ENCODE peak calls at places on chromosomes 3 and 15, in ten cellular contexts. F is vagina, I is suprapubic skin, A is upper lobe of left lung, G is SK-N-SH, H is endothelial cell of umbilical vein, K is H1, P is K562, C is Panc1, Q is transverse colon. J is an unnamed sample. For H3K9me3, the result is how much of the 10 kb centered on the place peaks cover.

GRCh38 chr15:78868366-78868765 is 4.3 kb upstream of the MORF4L1 start:
- DNase-seq in F (no peak), I (no peak), A (no peak), G (no peak), H (no peak), K (no peak), P (no peak), C (no peak), Q (no peak), J (no peak)

GRCh38 chr15:31267161-31268107 is 59.2 kb upstream of the KLF13 start:
- DNase-seq in F (peak), I (peak), A (no peak), G (no peak), H (no peak), K (peak), P (no peak), C (no peak), Q (peak), J (peak)

GRCh38 chr15:66515901-66516322 is 10.8 kb downstream of the ZWILCH start:
- DNase-seq in F (no peak), I (no peak), A (no peak), G (no peak), H (peak), K (no peak), P (no peak), C (no peak), Q (no peak), J (no peak)

GRCh38 chr15:23411841-23412240 is 35.2 kb downstream of the GOLGA6L2 start:
- DNase-seq in F (no peak), I (no peak), A (no peak), G (no peak), H (no peak), K (no peak), P (no peak), C (no peak), Q (no peak), J (no peak)

GRCh38 chr15:70319466-70319865 is 221.7 kb upstream of the TLE3 start:
- DNase-seq in F (no peak), I (no peak), A (no peak), G (no peak), H (no peak), K (no peak), P (no peak), C (no peak), Q (no peak), J (no peak)

GRCh38 chr15:89034305-89034704 is 54.0 kb upstream of the ABHD2 start:
- DNase-seq in F (no peak), I (no peak), A (no peak), G (no peak), H (peak), K (no peak), P (peak), C (no peak), Q (no peak), J (no peak)

GRCh38 chr15:61921093-61921492 is 139.2 kb downstream of the VPS13C start:
- DNase-seq in F (no peak), I (no peak), A (no peak), G (no peak), H (no peak), K (no peak), P (no peak), C (no peak), Q (no peak), J (no peak)

GRCh38 chr15:58369261-58369699 is 62.5 kb upstream of the LIPC start:
- DNase-seq in F (peak), I (no peak), A (no peak), G (no peak), H (no peak), K (no peak), P (no peak), C (no peak), Q (no peak), J (no peak)

GRCh38 chr15:83174891-83175290 is 32.7 kb downstream of the HDGFL3 start:
- DNase-seq in F (no peak), I (no peak), A (no peak), G (no peak), H (no peak), K (no peak), P (no peak), C (no peak), Q (no peak), J (no peak)

GRCh38 chr3:171851685-171852084 is 8.5 kb downstream of the TMEM212 start:
- DNase-seq in F (no peak), I (no peak), A (no peak), G (no peak), H (peak), K (no peak), P (peak), C (no peak), Q (no peak), J (no peak)

GRCh38 chr15:29433050-29433318 is 163.4 kb upstream of the NSMCE3 start:
- DNase-seq in F (no peak), I (no peak), A (no peak), G (no peak), H (no peak), K (no peak), P (no peak), C (no peak), Q (no peak), J (no peak)

GRCh38 chr3:129410971-129411370 is 17.5 kb downstream of the EFCAB12 start:
- DNase-seq in F (no peak), I (no peak), A (no peak), G (no peak), H (no peak), K (no peak), P (no peak), C (no peak), Q (no peak), J (no peak)

GRCh38 chr3:172213168-172213567 is 173.8 kb downstream of the FNDC3B start:
- DNase-seq in F (no peak), I (no peak), A (no peak), G (no peak), H (no peak), K (no peak), P (peak), C (no peak), Q (no peak), J (no peak)

GRCh38 chr3:148971819-148972218 is 19.5 kb upstream of the GYG1 start:
- DNase-seq in F (no peak), I (no peak), A (no peak), G (no peak), H (peak), K (no peak), P (no peak), C (no peak), Q (no peak), J (no peak)

GRCh38 chr3:116201032-116201690 is 244.1 kb downstream of the LSAMP start:
- DNase-seq in F (no peak), I (no peak), A (no peak), G (no peak), H (no peak), K (no peak), P (no peak), C (no peak), Q (no peak), J (no peak)

GRCh38 chr3:192010490-192010889 is 549.5 kb downstream of the PYDC2 start:
- DNase-seq in F (no peak), I (no peak), A (no peak), G (no peak), H (no peak), K (no peak), P (no peak), C (no peak), Q (no peak), J (no peak)

GRCh38 chr3:123081718-123082369 is 15.0 kb downstream of the PDIA5 start:
- DNase-seq in F (no peak), I (no peak), A (no peak), G (peak), H (peak), K (no peak), P (peak), C (no peak), Q (no peak), J (no peak)

GRCh38 chr3:123330441-123330991 is 118.4 kb downstream of the ADCY5 start:
- DNase-seq in F (no peak), I (no peak), A (no peak), G (no peak), H (no peak), K (no peak), P (no peak), C (no peak), Q (peak), J (peak)

GRCh38 chr15:39752991-39753390 is 29.6 kb downstream of the FSIP1 start:
- DNase-seq in F (no peak), I (no peak), A (no peak), G (no peak), H (no peak), K (no peak), P (no peak), C (no peak), Q (no peak), J (no peak)

GRCh38 chr15:42608110-42608531 is 32.7 kb downstream of the STARD9 start:
- DNase-seq in F (no peak), I (no peak), A (no peak), G (no peak), H (peak), K (no peak), P (peak), C (no peak), Q (peak), J (peak)

GRCh38 chr3:4776399-4776979 is 202.7 kb upstream of the BHLHE40 start:
- DNase-seq in F (no peak), I (no peak), A (no peak), G (no peak), H (no peak), K (no peak), P (no peak), C (no peak), Q (no peak), J (no peak)

GRCh38 chr3:171021377-171021776 is 5.1 kb downstream of the SLC2A2 start:
- DNase-seq in F (no peak), I (no peak), A (no peak), G (no peak), H (no peak), K (no peak), P (no peak), C (no peak), Q (no peak), J (no peak)

GRCh38 chr3:158097571-158098553 is 8.4 kb downstream of the SHOX2 start:
- DNase-seq in F (no peak), I (no peak), A (peak), G (no peak), H (peak), K (peak), P (no peak), C (no peak), Q (peak), J (peak)

GRCh38 chr15:63157891-63158431 is 684 bp upstream of the RPS27L start:
- DNase-seq in F (no peak), I (peak), A (no peak), G (peak), H (peak), K (peak), P (peak), C (no peak), Q (peak), J (no peak)

GRCh38 chr3:10933958-10934481 is 58.5 kb upstream of the SLC6A1 start:
- DNase-seq in F (no peak), I (no peak), A (no peak), G (no peak), H (no peak), K (no peak), P (no peak), C (no peak), Q (no peak), J (peak)

GRCh38 chr3:77931272-77932009 is 891.5 kb downstream of the ROBO2 start:
- DNase-seq in F (no peak), I (no peak), A (no peak), G (peak), H (no peak), K (no peak), P (no peak), C (no peak), Q (no peak), J (no peak)

GRCh38 chr3:124266517-124266916 is 274.6 kb upstream of the ROPN1 start:
- DNase-seq in F (peak), I (no peak), A (no peak), G (peak), H (peak), K (no peak), P (no peak), C (no peak), Q (no peak), J (no peak)

GRCh38 chr3:42351221-42351620 is 59.2 kb downstream of the LYZL4 start:
- DNase-seq in F (no peak), I (no peak), A (no peak), G (no peak), H (no peak), K (no peak), P (no peak), C (no peak), Q (no peak), J (no peak)

GRCh38 chr15:50353251-50353998 is 1.6 kb downstream of the GABPB1 start:
- DNase-seq in F (no peak), I (no peak), A (no peak), G (no peak), H (peak), K (no peak), P (no peak), C (no peak), Q (no peak), J (no peak)

GRCh38 chr15:68372291-68372811 is 59.6 kb downstream of the ITGA11 start:
- DNase-seq in F (peak), I (peak), A (peak), G (peak), H (peak), K (peak), P (peak), C (no peak), Q (no peak), J (no peak)

GRCh38 chr15:57218826-57219576 is 157.3 kb upstream of the CGNL1 start:
- DNase-seq in F (no peak), I (no peak), A (no peak), G (peak), H (peak), K (no peak), P (peak), C (no peak), Q (no peak), J (no peak)

GRCh38 chr3:185818267-185818875 is 6.5 kb downstream of the IGF2BP2 start:
- DNase-seq in F (no peak), I (no peak), A (no peak), G (no peak), H (no peak), K (no peak), P (no peak), C (no peak), Q (no peak), J (no peak)

GRCh38 chr3:15542641-15543040 is 21.1 kb upstream of the COLQ start:
- DNase-seq in F (no peak), I (no peak), A (no peak), G (no peak), H (peak), K (no peak), P (no peak), C (no peak), Q (no peak), J (no peak)

GRCh38 chr15:101391981-101392566 is 97.0 kb upstream of the SNRPA1 start:
- DNase-seq in F (no peak), I (peak), A (no peak), G (no peak), H (no peak), K (no peak), P (no peak), C (no peak), Q (no peak), J (no peak)

GRCh38 chr3:64086479-64086878 is 63.2 kb upstream of the PSMD6 start:
- DNase-seq in F (no peak), I (no peak), A (no peak), G (no peak), H (no peak), K (no peak), P (no peak), C (no peak), Q (no peak), J (no peak)

GRCh38 chr3:9339750-9340449 is 23.0 kb upstream of the THUMPD3 start:
- DNase-seq in F (no peak), I (no peak), A (no peak), G (no peak), H (no peak), K (no peak), P (no peak), C (no peak), Q (no peak), J (no peak)

GRCh38 chr3:195876297-195877031 is 31.9 kb downstream of the TNK2 start:
- DNase-seq in F (no peak), I (no peak), A (peak), G (no peak), H (no peak), K (no peak), P (peak), C (no peak), Q (peak), J (no peak)

GRCh38 chr3:122299872-122300460 is 25.1 kb upstream of the CSTA start:
- DNase-seq in F (no peak), I (no peak), A (no peak), G (peak), H (peak), K (peak), P (peak), C (peak), Q (no peak), J (no peak)

GRCh38 chr15:90419738-90420487 is 31.9 kb downstream of the IQGAP1 start:
- DNase-seq in F (no peak), I (no peak), A (no peak), G (no peak), H (peak), K (no peak), P (no peak), C (no peak), Q (no peak), J (no peak)

DNA sequence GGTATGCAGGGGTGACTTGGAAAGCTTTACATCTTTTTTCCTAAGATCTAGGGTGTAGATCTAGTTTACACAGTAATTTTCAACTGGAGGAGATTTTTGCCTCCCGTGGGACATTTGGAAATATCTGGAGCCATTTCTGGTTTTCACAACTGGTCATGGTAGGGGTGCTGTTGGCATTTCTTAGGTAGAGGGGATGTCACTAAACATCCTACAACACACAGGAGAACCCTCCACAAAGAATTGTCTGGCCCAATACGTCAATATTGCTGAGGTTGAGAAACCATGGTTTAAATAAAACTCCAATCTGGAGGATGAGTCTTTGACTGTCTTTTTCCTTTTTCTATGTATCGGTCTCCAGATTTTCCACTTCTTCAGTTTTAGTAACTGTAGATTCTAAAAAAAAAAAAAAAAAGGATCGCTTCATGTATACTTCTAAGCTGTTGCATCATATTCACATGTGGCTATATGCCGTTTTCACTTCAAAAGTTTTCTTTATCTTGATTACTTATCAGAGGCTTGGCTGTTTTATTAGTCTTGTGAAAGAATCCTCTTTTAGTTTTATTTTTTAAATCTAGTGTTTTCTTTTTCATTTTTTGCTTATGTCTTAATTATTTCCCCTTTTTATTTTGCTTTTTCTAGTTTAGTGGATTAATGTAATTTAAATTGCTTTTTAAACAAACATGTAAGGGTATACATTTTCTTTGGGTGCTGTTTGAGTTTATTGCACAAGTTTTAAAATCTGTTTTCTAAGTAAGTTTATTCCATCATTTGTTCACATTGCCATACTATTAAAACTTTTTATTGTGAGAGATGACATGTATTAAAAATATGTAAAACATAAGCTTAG is 21.2 kb downstream of the UBE2Q2 start:
- DNase-seq in F (no peak), I (no peak), A (no peak), G (no peak), H (no peak), K (no peak), P (no peak), C (no peak), Q (no peak), J (no peak)
- H3K9me3 ChIP-seq in F (under half), I (under half), A (under half), G (under half), H (under half), K (under half), P (under half), C (under half), Q (under half), J (under half)

GRCh38 chr3:14146381-14147062 is 21.7 kb downstream of the TMEM43 start:
- DNase-seq in F (peak), I (no peak), A (no peak), G (no peak), H (no peak), K (no peak), P (no peak), C (no peak), Q (no peak), J (peak)
- TF ChIP-seq POLR2AphosphoS5 in F (no peak), I (no peak), A (no peak), G (no peak), H (no peak), K (no peak), P (no peak), C (no peak), Q (no peak), J (no peak)

DNA sequence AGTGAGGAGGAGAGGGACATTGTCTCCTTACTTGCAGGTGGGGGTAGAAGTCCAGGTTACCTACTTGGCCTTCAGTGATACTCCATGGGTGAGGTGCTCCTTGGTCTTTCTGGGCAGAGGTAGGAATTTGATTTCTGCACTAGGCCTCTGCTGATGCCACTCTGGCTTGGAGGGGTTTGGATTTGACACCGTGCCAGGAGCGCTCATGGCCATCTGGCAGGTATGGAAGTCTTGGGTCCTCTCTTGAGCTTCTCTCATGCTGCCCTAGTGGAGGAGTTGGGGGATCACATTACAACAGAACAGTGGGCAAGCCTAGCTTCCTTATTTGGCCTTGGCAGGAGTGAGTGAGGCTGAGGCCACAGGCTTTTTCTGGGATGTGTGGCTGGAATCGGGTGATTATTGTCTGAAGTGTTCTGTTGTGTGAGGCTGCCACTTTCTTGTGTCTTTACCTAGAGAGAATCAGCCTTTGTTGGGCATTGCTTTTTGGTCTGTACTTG is 525.0 kb downstream of the GABRG3 start:
- DNase-seq in F (no peak), I (no peak), A (no peak), G (no peak), H (no peak), K (no peak), P (peak), C (no peak), Q (no peak), J (no peak)
- H3K9me3 ChIP-seq in F (under half), I (under half), A (under half), G (under half), H (under half), K (under half), P (under half), C (under half), Q (under half), J (under half)

GRCh38 chr3:133851931-133852330 is 43.8 kb downstream of the RAB6B start:
- DNase-seq in F (no peak), I (no peak), A (no peak), G (no peak), H (no peak), K (no peak), P (no peak), C (no peak), Q (no peak), J (no peak)
- TF ChIP-seq POLR2AphosphoS5 in F (no peak), I (no peak), A (no peak), G (no peak), H (no peak), K (no peak), P (no peak), C (no peak), Q (no peak), J (no peak)

DNA sequence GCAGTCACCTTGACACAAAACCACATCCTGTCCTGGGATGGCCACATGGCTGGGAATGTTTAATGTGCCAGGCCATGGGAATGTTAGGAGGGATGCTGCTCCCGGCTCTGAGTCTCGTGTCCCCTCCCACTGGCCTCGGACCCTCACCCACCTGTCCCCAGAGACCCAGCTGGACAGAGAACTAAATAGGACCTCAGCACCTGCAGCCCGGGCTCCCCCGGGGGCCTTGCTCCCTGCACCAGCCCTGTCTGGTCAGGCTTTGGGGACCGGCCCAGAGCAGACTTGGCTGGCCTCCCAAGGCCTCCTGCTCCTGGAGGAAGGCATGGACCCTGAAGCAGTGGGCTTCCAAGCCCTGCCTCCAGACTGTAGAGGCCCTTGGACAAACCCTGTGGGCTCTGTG is 100.0 kb upstream of the IQSEC1 start:
- DNase-seq in F (no peak), I (no peak), A (no peak), G (no peak), H (no peak), K (no peak), P (no peak), C (no peak), Q (no peak), J (peak)
- H3K9me3 ChIP-seq in F (under half), I (under half), A (under half), G (under half), H (under half), K (under half), P (under half), C (under half), Q (under half), J (under half)

J was measured in spleen.